ENCODE peak calls at places on chromosomes 7 and 10, in seven cellular contexts. S is activated naive CD8-positive, alpha-beta T cell treated with anti-CD3 and anti-CD28 coated beads for 36 hours; Z is thoracic aorta; U is NCI-H460; T is KBM-7; E is dermis microvascular lymphatic vessel endothelial cell; N is NCI-H1417. I is an unnamed sample.

GRCh38 chr7:13217762-13218161 is 530.3 kb downstream of the ARL4A start:
- DNase-seq in E (no peak), Z (no peak), U (no peak), N (no peak), T (no peak), S (no peak), I (no peak)

GRCh38 chr10:30882281-30882680 is 149.4 kb downstream of the ZNF438 start:
- DNase-seq in E (peak), U (no peak), T (no peak), S (no peak), N (no peak), Z (no peak), I (no peak)

GRCh38 chr7:26443761-26444160 is 152.1 kb downstream of the SNX10 start:
- DNase-seq in Z (no peak), U (no peak), E (no peak), S (no peak), T (no peak), N (no peak), I (no peak)

GRCh38 chr10:128047991-128048826 is 78.0 kb downstream of the MKI67 start:
- DNase-seq in S (no peak), E (peak), Z (no peak), T (peak), U (no peak), N (no peak), I (peak)

GRCh38 chr10:117674641-117675040 is 132.1 kb downstream of the EMX2 start:
- DNase-seq in T (no peak), Z (no peak), U (no peak), N (no peak), S (no peak), E (no peak), I (peak)

GRCh38 chr10:4568731-4569130 is 257.3 kb upstream of the AKR1E2 start:
- DNase-seq in E (no peak), U (no peak), S (no peak), T (no peak), N (no peak), Z (no peak), I (no peak)

GRCh38 chr10:6114758-6115410 is 26.1 kb downstream of the RBM17 start:
- DNase-seq in Z (no peak), U (peak), N (no peak), T (no peak), E (peak), S (no peak), I (peak)

GRCh38 chr10:74738985-74739567 is 87.3 kb upstream of the KAT6B start:
- DNase-seq in E (peak), U (peak), S (no peak), T (peak), Z (no peak), N (no peak), I (no peak)

GRCh38 chr7:106604303-106604918 is 56.5 kb downstream of the CCDC71L start:
- DNase-seq in N (no peak), S (no peak), T (peak), Z (no peak), E (peak), U (no peak), I (no peak)

GRCh38 chr10:129398861-129399260 is 68.2 kb upstream of the MGMT start:
- DNase-seq in T (no peak), U (no peak), E (no peak), N (no peak), Z (no peak), S (no peak), I (no peak)

GRCh38 chr7:86926732-86927131 is 132.7 kb downstream of the ELAPOR2 start:
- DNase-seq in E (peak), N (peak), S (no peak), Z (no peak), T (peak), U (peak), I (peak)

GRCh38 chr7:140003913-140004382 is 58.8 kb downstream of the PARP12 start:
- DNase-seq in N (peak), E (peak), U (peak), T (peak), Z (no peak), S (peak), I (peak)

GRCh38 chr10:31604141-31604540 is 285.1 kb downstream of the ZEB1 start:
- DNase-seq in E (no peak), Z (no peak), U (no peak), N (peak), T (no peak), S (no peak), I (no peak)

I was measured in kidney glomerular epithelial cell.